ENCODE peak calls at places on chromosomes 2 and 18, in seven cellular contexts. W is esophagus squamous epithelium, S is H1, I is heart left ventricle, H is body of pancreas, O is IMR-90, A is HCT116. G is an unnamed sample. For H3K36me3, the result is how much of the 10 kb centered on the place peaks cover.

GRCh38 chr2:96642564-96643350 is at the start of gene FER1L5:
- DNase-seq in O (peak), A (peak), I (no peak), H (peak), W (no peak), S (peak), G (no peak)

GRCh38 chr2:9165625-9166024 is 41.0 kb upstream of the ASAP2 start:
- DNase-seq in S (no peak), I (no peak), O (peak), A (peak), H (no peak), W (no peak), G (no peak)

GRCh38 chr2:76984359-76984758 is 537.8 kb downstream of the LRRTM4 start:
- DNase-seq in I (no peak), O (no peak), S (no peak), A (no peak), W (no peak), H (no peak), G (no peak)

GRCh38 chr18:49249523-49249922 is 210.9 kb downstream of the DYM start:
- DNase-seq in H (no peak), O (peak), A (no peak), I (no peak), S (no peak), W (no peak), G (no peak)

GRCh38 chr2:8886876-8887275 is 49.5 kb upstream of the KIDINS220 start:
- DNase-seq in H (no peak), A (no peak), O (no peak), S (no peak), W (no peak), I (no peak), G (no peak)

GRCh38 chr18:55706893-55707292 is 118.9 kb upstream of the TCF4 start:
- DNase-seq in I (no peak), H (no peak), O (peak), W (no peak), S (no peak), A (no peak), G (no peak)

GRCh38 chr18:24185805-24186204 is 46.9 kb downstream of the CABYR start:
- DNase-seq in W (no peak), I (no peak), A (no peak), S (no peak), H (no peak), O (peak), G (no peak)

GRCh38 chr2:233976690-233977294 is 59.6 kb downstream of the TRPM8 start:
- DNase-seq in S (no peak), H (no peak), W (no peak), I (no peak), O (peak), A (peak), G (no peak)

GRCh38 chr2:65265090-65266045 is 37.7 kb downstream of the ACTR2 start:
- DNase-seq in S (no peak), O (peak), H (peak), A (peak), I (no peak), W (no peak), G (no peak)

GRCh38 chr2:239240480-239240881 is 160.3 kb downstream of the HDAC4 start:
- DNase-seq in H (peak), W (no peak), O (no peak), S (no peak), A (no peak), I (no peak), G (peak)

GRCh38 chr2:115161531-115162453 is 719.4 kb downstream of the DPP10 start:
- DNase-seq in I (peak), H (peak), S (no peak), W (no peak), O (no peak), A (no peak), G (no peak)

GRCh38 chr2:207897541-207898353 is 127.6 kb downstream of the PLEKHM3 start:
- DNase-seq in H (no peak), W (no peak), A (no peak), I (no peak), O (no peak), S (no peak), G (peak)

GRCh38 chr18:74546751-74547530 is 12.6 kb downstream of the CNDP1 start:
- DNase-seq in S (no peak), W (no peak), H (no peak), I (no peak), A (no peak), O (peak), G (no peak)

GRCh38 chr2:111662039-111662740 is 221.8 kb downstream of the ANAPC1 start:
- DNase-seq in W (no peak), I (no peak), A (no peak), H (no peak), O (peak), S (no peak), G (no peak)

GRCh38 chr2:155872396-155872795 is 460.1 kb downstream of the NR4A2 start:
- DNase-seq in W (no peak), O (no peak), S (no peak), I (no peak), H (no peak), A (no peak), G (no peak)

GRCh38 chr2:24930768-24931167 is 10.7 kb upstream of the ADCY3 start:
- DNase-seq in W (no peak), I (no peak), H (no peak), A (no peak), O (peak), S (no peak), G (no peak)

GRCh38 chr18:44731160-44731865 is 50.6 kb downstream of the SETBP1 start:
- DNase-seq in A (no peak), S (no peak), I (no peak), W (no peak), H (no peak), O (no peak), G (no peak)

GRCh38 chr2:232342635-232343565 is 35.7 kb upstream of the ALPP start:
- DNase-seq in I (peak), A (no peak), S (no peak), W (no peak), H (peak), O (no peak), G (peak)

GRCh38 chr2:19073522-19073921 is 284.9 kb downstream of the OSR1 start:
- DNase-seq in I (no peak), S (no peak), A (peak), O (peak), H (no peak), W (no peak), G (no peak)

GRCh38 chr2:17373736-17374135 is 144.5 kb downstream of the RAD51AP2 start:
- DNase-seq in O (peak), S (no peak), A (no peak), I (no peak), W (no peak), H (no peak), G (no peak)

GRCh38 chr2:240747256-240747655 is 55.6 kb downstream of the AQP12A start:
- DNase-seq in O (no peak), S (no peak), H (no peak), I (no peak), A (no peak), W (no peak), G (no peak)

GRCh38 chr2:159029936-159030335 is 61.5 kb downstream of the TANC1 start:
- DNase-seq in A (no peak), S (no peak), I (no peak), H (no peak), W (no peak), O (no peak), G (no peak)

GRCh38 chr2:148201075-148202004 is 180.4 kb downstream of the MBD5 start:
- DNase-seq in I (peak), O (peak), W (no peak), A (peak), S (peak), H (peak), G (peak)

GRCh38 chr18:65752625-65753325 is 2.0 kb downstream of the CDH7 start:
- DNase-seq in S (no peak), W (no peak), I (no peak), O (no peak), A (no peak), H (no peak), G (no peak)

GRCh38 chr2:178482437-178482836 is 2.2 kb downstream of the PLEKHA3 start:
- DNase-seq in S (no peak), I (no peak), W (no peak), H (no peak), A (no peak), O (no peak), G (no peak)

GRCh38 chr2:1476617-1477195 is 63.4 kb downstream of the TPO start:
- DNase-seq in H (no peak), S (no peak), W (no peak), A (no peak), I (peak), O (no peak), G (no peak)

GRCh38 chr2:28341208-28341891 is 51.3 kb upstream of the FOSL2 start:
- DNase-seq in H (no peak), A (no peak), O (no peak), S (no peak), W (no peak), I (no peak), G (no peak)

GRCh38 chr2:100248971-100249370 is 73.3 kb downstream of the LONRF2 start:
- DNase-seq in A (no peak), S (no peak), I (no peak), H (no peak), W (no peak), O (no peak), G (no peak)

GRCh38 chr2:47309952-47310800 is 92.8 kb upstream of the MSH2 start:
- DNase-seq in A (no peak), W (peak), O (peak), I (no peak), H (no peak), S (no peak), G (no peak)

GRCh38 chr18:79489048-79489899 is 93.5 kb downstream of the NFATC1 start:
- DNase-seq in H (no peak), W (no peak), S (no peak), O (no peak), I (peak), A (no peak), G (peak)

GRCh38 chr2:20356042-20356441 is 5.4 kb upstream of the PUM2 start:
- DNase-seq in S (no peak), W (no peak), H (no peak), I (no peak), A (no peak), O (peak), G (peak)

GRCh38 chr18:8744038-8744437 is 38.7 kb downstream of the MTCL1 start:
- DNase-seq in A (no peak), O (no peak), H (no peak), W (no peak), S (no peak), I (no peak), G (no peak)

GRCh38 chr18:79902075-79902474 is 49.4 kb downstream of the SLC66A2 start:
- DNase-seq in H (no peak), O (no peak), S (no peak), W (no peak), I (peak), A (no peak), G (peak)

GRCh38 chr2:68414862-68415261 is 49.8 kb downstream of the PLEK start:
- DNase-seq in I (no peak), O (no peak), S (no peak), H (no peak), W (no peak), A (no peak), G (no peak)

GRCh38 chr2:144437636-144438035 is 82.3 kb downstream of the ZEB2 start:
- DNase-seq in H (no peak), A (no peak), I (no peak), O (no peak), S (no peak), W (no peak), G (no peak)

GRCh38 chr2:48233005-48233404 is 296.9 kb upstream of the STON1 start:
- DNase-seq in O (no peak), S (no peak), H (no peak), W (no peak), A (no peak), I (no peak), G (no peak)

GRCh38 chr2:230861564-230862255 is 3.0 kb upstream of the ITM2C start:
- DNase-seq in H (no peak), S (no peak), O (no peak), I (no peak), W (no peak), A (no peak), G (no peak)

DNA sequence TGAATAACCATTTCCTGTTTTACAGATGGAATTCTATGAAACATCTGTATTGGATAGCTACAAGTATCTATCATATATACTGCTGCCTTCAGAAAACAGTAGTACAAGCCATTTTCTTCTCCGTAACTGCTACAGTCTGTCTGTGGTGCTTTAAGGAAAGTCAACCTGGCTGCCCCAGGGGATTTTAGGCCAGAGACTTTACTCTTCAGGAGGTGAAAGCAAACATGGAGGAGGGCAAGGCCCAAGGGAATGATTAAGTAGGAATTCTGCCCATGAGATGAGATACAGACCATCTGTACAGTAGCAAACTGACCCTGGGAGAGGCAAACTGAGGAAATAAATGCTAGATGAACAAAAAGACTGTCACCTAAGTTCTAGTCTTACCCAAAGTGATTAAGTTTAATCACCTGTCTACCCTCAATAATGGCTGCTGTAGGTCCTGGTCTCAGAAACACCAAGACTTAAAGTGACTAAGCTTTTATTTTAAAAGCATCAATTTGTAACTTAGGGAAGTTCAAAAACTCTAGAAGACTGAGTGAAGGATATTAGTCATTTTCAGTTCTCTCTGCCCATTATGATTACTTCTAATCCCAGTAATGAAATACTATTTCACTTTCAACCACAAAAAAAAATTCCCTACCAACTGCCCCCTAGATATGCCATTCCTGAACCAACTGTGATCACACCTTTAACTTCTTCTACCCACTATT is 14.8 kb downstream of the MBD2 start:
- DNase-seq in I (no peak), H (no peak), W (no peak), A (no peak), O (peak), S (no peak), G (no peak)
- TF ChIP-seq POLR2A in I (no peak), H (no peak), W (no peak), A (no peak), O (no peak), S (no peak), G (no peak)

DNA sequence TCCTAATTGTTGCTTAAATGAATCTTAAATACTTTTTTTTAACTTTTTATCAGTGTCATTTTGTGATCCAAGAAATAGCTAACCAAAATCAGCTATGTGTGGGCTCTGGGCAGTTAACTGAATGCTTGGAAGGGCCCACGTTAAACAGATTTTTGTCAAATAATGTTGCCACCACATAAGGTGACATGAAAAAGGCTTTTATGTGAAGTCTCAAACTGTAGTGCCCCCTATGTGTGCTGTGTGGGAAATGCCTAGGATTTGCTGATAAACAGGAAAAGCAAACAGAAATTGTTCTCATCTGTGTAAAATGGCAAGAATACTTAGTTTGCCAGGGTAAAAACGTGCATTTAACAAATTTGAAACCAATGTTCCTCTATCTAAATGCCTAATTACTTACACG is 242.2 kb downstream of the ZNF516 start:
- DNase-seq in S (no peak), H (no peak), A (peak), I (no peak), O (peak), W (no peak), G (no peak)
- TF ChIP-seq CTCF in S (peak), H (no peak), A (peak), I (no peak), O (peak), W (no peak), G (no peak)

GRCh38 chr2:128390256-128390990 is 71.8 kb upstream of the HS6ST1 start:
- DNase-seq in S (no peak), H (peak), W (no peak), A (no peak), I (peak), O (no peak), G (no peak)

GRCh38 chr2:128388414-128389032 is 69.9 kb upstream of the HS6ST1 start:
- DNase-seq in I (peak), O (peak), H (peak), S (no peak), W (no peak), A (no peak), G (no peak)

GRCh38 chr2:128391679-128392078 is 73.0 kb upstream of the HS6ST1 start:
- DNase-seq in H (no peak), I (no peak), O (no peak), S (no peak), A (no peak), W (no peak), G (no peak)

GRCh38 chr2:128390991-128391630 is 72.4 kb upstream of the HS6ST1 start:
- DNase-seq in O (no peak), A (no peak), H (peak), S (no peak), W (no peak), I (peak), G (peak)

GRCh38 chr2:128389521-128389920 is 70.9 kb upstream of the HS6ST1 start:
- DNase-seq in H (peak), A (no peak), O (no peak), S (no peak), W (no peak), I (peak), G (peak)
- H3K36me3 ChIP-seq in H (under half), A (under half), O (under half), S (under half), W (under half), I (under half), G (under half)

GRCh38 chr18:21313576-21313975 is 71.5 kb downstream of the GREB1L start:
- DNase-seq in H (no peak), I (no peak), W (no peak), A (no peak), O (no peak), S (no peak), G (no peak)
- TF ChIP-seq POLR2A in H (no peak), I (no peak), W (no peak), A (no peak), O (no peak), S (no peak), G (no peak)

DNA sequence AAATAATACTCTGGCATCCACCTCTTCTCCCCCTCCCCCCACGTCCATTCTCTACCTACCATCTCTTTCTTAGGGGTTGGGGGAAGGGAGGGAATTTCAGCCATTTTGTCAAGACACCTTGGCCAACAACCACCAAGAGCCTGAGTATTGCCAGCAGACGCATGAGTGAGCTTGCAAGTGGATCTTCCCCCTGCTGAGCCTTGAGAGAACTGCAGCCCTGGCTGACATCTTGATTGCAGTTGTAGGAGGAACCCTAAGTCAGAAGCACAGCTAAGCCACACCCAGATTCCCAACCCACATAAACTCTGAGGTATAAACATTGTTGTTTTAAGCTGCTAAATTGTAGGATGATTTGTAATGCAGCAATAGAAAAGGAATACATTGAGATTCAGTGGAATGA is 165.6 kb downstream of the TMEFF2 start:
- DNase-seq in H (no peak), I (no peak), A (peak), O (peak), W (no peak), S (peak), G (no peak)
- TF ChIP-seq CTCF in H (no peak), I (no peak), A (peak), O (peak), W (no peak), S (peak), G (no peak)

GRCh38 chr2:117917223-117917917 is 96.5 kb downstream of the CCDC93 start:
- DNase-seq in A (no peak), H (no peak), I (no peak), W (no peak), S (no peak), O (peak), G (peak)
- H3K36me3 ChIP-seq in A (under half), H (under half), I (under half), W (under half), S (under half), O (under half), G (under half)

GRCh38 chr2:73071452-73072399 is at the start of gene SFXN5:
- DNase-seq in O (peak), W (peak), I (peak), A (peak), H (peak), S (peak), G (peak)
- TF ChIP-seq POLR2A in O (peak), W (no peak), I (no peak), A (peak), H (peak), S (peak), G (peak)

GRCh38 chr18:59629894-59630293 is 67.3 kb downstream of the CCBE1 start:
- DNase-seq in S (no peak), A (no peak), W (no peak), H (peak), O (no peak), I (no peak), G (no peak)

GRCh38 chr18:59634096-59634495 is 63.1 kb downstream of the CCBE1 start:
- DNase-seq in O (no peak), A (no peak), H (no peak), W (no peak), S (no peak), I (no peak), G (no peak)

GRCh38 chr18:59628995-59629394 is 68.2 kb downstream of the CCBE1 start:
- DNase-seq in A (no peak), H (no peak), W (no peak), O (peak), I (no peak), S (no peak), G (no peak)

GRCh38 chr18:59627414-59627813 is 69.8 kb downstream of the CCBE1 start:
- DNase-seq in W (no peak), S (no peak), I (no peak), H (no peak), O (no peak), A (no peak), G (no peak)

DNA sequence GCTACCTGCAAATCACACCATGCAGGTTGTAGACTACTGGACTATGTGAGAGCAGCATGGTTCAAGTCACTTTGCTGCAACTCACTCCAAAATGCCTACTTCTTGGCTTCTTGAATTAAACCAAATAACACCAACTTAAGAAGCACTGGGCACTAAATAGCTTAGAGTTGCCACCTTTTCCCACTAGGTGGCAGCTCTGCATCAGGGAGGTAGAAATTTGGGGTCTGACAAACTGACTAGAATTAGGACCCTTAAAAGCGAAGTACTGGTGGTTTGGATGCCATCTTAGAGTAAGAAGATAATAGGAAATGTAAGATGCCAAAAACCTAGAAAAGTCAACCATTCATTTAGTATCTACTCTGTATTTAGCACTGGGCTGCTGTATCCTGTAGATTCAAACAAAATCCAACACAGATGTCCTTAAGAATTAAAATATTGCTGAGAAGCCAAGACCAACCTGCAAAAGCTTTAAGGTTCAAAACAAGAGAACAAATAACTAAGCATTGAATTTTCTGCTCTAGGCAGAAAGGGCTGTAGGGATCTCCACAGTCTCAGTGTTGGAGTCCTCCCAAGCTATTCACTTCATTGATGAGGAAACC is 65.5 kb downstream of the CCBE1 start:
- DNase-seq in W (no peak), S (no peak), I (no peak), H (no peak), O (peak), A (peak), G (no peak)
- TF ChIP-seq CTCF in W (no peak), S (peak), I (peak), H (no peak), O (peak), A (peak), G (no peak)